ENCODE peak calls at places on chromosome 1, in nine cellular contexts. X, N, P, D, E, R, J, H and M are unnamed samples.

GRCh38 chr1:68801440-68801839 is 304.6 kb upstream of the DEPDC1 start:
- DNase-seq in J (no peak), N (no peak), P (no peak), H (no peak), D (no peak), X (no peak), R (no peak), E (no peak), M (no peak)

GRCh38 chr1:1569341-1569740 is 5.3 kb downstream of the SSU72 start:
- DNase-seq in D (no peak), H (no peak), N (no peak), E (no peak), X (no peak), P (no peak), R (no peak), J (no peak), M (peak)

GRCh38 chr1:24735619-24736375 is 9.4 kb upstream of the CLIC4 start:
- DNase-seq in P (no peak), H (no peak), R (peak), E (no peak), N (peak), X (no peak), D (no peak), J (peak), M (peak)

GRCh38 chr1:204583909-204584632 is 67.9 kb downstream of the MDM4 start:
- DNase-seq in E (no peak), R (no peak), N (peak), X (no peak), D (no peak), H (no peak), P (no peak), J (no peak), M (no peak)

GRCh38 chr1:119372493-119373086 is 4.0 kb downstream of the HAO2 start:
- DNase-seq in E (peak), R (no peak), N (no peak), X (no peak), H (no peak), P (no peak), D (no peak), J (no peak), M (no peak)

GRCh38 chr1:201430790-201431189 is 9.3 kb upstream of the TNNI1 start:
- DNase-seq in J (no peak), N (no peak), P (no peak), X (no peak), R (no peak), H (no peak), E (no peak), D (no peak), M (no peak)

GRCh38 chr1:211247921-211248320 is 11.2 kb upstream of the RCOR3 start:
- DNase-seq in P (no peak), D (no peak), X (no peak), R (no peak), N (no peak), H (no peak), E (no peak), J (no peak), M (peak)

GRCh38 chr1:153678519-153679336 is at the start of gene NPR1:
- DNase-seq in D (no peak), J (no peak), E (peak), P (no peak), N (peak), R (peak), H (no peak), X (no peak), M (no peak)

GRCh38 chr1:119771016-119771415 is 2.3 kb upstream of the HMGCS2 start:
- DNase-seq in D (no peak), H (no peak), N (peak), P (no peak), E (peak), X (no peak), J (peak), R (no peak), M (no peak)

GRCh38 chr1:85681087-85681486 is 27.1 kb downstream of the ZNHIT6 start:
- DNase-seq in D (no peak), H (no peak), J (peak), R (no peak), P (no peak), X (peak), N (no peak), E (peak), M (peak)

GRCh38 chr1:82177190-82177589 is 376.5 kb downstream of the ADGRL2 start:
- DNase-seq in N (no peak), H (no peak), X (no peak), J (no peak), P (no peak), D (no peak), R (no peak), E (peak), M (peak)